ENCODE peak calls at places on chromosomes 7 and 10, in six cellular contexts. U is H1, V is H9, J is IMR-90, S is neuronal stem cell, P is mesenchymal stem cell. G is an unnamed sample.
A peak's percentile ranks its signal among the peaks of the same experiment; 100 is the strongest.

GRCh38 chr10:126904807-126905686 is at the start of gene DOCK1:
- DNase-seq in V (peak; percentile 68), P (peak; percentile 85), J (peak; percentile 68), U (peak; percentile 78), S (peak; percentile 63), G (peak; percentile 61)

GRCh38 chr10:98268694-98269386 is 846 bp upstream of the LOXL4 start:
- DNase-seq in V (no peak), U (no peak), S (no peak), P (no peak), J (no peak), G (peak; percentile 14)

GRCh38 chr10:86888585-86889381 is 68.6 kb downstream of the MMRN2 start:
- DNase-seq in V (no peak), J (peak; percentile 71), S (no peak), U (no peak), P (peak; percentile 83), G (no peak)

GRCh38 chr7:132869166-132869861 is 212.6 kb downstream of the CHCHD3 start:
- DNase-seq in U (no peak), V (no peak), P (no peak), S (no peak), J (peak; percentile 6), G (no peak)

GRCh38 chr10:91188889-91189288 is 31.6 kb upstream of the PCGF5 start:
- DNase-seq in V (no peak), U (no peak), J (no peak), S (no peak), P (no peak), G (peak; percentile 16)

GRCh38 chr7:92456241-92456640 is 9.0 kb downstream of the GATAD1 start:
- DNase-seq in S (no peak), J (peak; percentile 46), P (no peak), V (no peak), U (no peak), G (peak; percentile 30)

GRCh38 chr7:44761207-44762161 is 12.8 kb downstream of the ZMIZ2 start:
- DNase-seq in P (no peak), U (no peak), J (no peak), S (no peak), V (peak; percentile 65), G (peak; percentile 56)

GRCh38 chr7:56083150-56083785 is 9.5 kb downstream of the PHKG1 start:
- DNase-seq in U (no peak), V (no peak), P (no peak), S (no peak), J (no peak), G (no peak)

GRCh38 chr7:1123721-1124120 is 35.8 kb downstream of the GPER1 start:
- DNase-seq in U (peak; percentile 84), P (peak; percentile 91), S (peak; percentile 54), J (peak; percentile 79), V (peak; percentile 89), G (peak; percentile 53)

GRCh38 chr10:103192451-103193106 is 493 bp downstream of the NT5C2 start:
- DNase-seq in P (peak; percentile 88), V (peak; percentile 66), J (peak; percentile 75), U (peak; percentile 77), S (peak; percentile 67), G (peak; percentile 88)

GRCh38 chr7:1140481-1141104 is 19.4 kb downstream of the ZFAND2A start:
- DNase-seq in V (no peak), S (no peak), U (no peak), P (no peak), J (no peak), G (no peak)

GRCh38 chr10:102997998-102998397 is 79.9 kb downstream of the CNNM2 start:
- DNase-seq in V (no peak), P (no peak), U (no peak), S (no peak), J (no peak), G (no peak)

GRCh38 chr7:4842302-4843064 is 19.3 kb downstream of the PAPOLB start:
- DNase-seq in J (peak; percentile 13), U (no peak), P (peak; percentile 35), S (no peak), V (no peak), G (no peak)

GRCh38 chr7:140074780-140075179 is 12.0 kb upstream of the PARP12 start:
- DNase-seq in S (no peak), V (no peak), P (peak; percentile 15), U (no peak), J (peak; percentile 32), G (peak; percentile 40)

GRCh38 chr7:133139350-133139749 is 57.5 kb upstream of the CHCHD3 start:
- DNase-seq in P (peak; percentile 37), S (peak; percentile 40), U (peak; percentile 81), V (peak; percentile 81), J (peak; percentile 49), G (peak; percentile 40)

GRCh38 chr10:78960316-78960800 is 108.4 kb upstream of the ZMIZ1 start:
- DNase-seq in P (peak; percentile 89), J (peak; percentile 90), V (no peak), U (no peak), S (no peak), G (peak; percentile 42)

GRCh38 chr10:64430690-64431323 is 909.6 kb downstream of the REEP3 start:
- DNase-seq in J (no peak), S (peak; percentile 59), V (peak; percentile 80), U (peak; percentile 54), P (no peak), G (no peak)

GRCh38 chr7:159038066-159038465 is 106.6 kb downstream of the VIPR2 start:
- DNase-seq in V (peak; percentile 8), J (no peak), P (no peak), S (no peak), U (peak; percentile 39), G (no peak)

GRCh38 chr7:1825877-1826741 is 156.0 kb downstream of the ELFN1 start:
- DNase-seq in J (no peak), V (peak; percentile 25), P (no peak), U (peak; percentile 41), S (no peak), G (no peak)

GRCh38 chr7:138194567-138194966 is 118.3 kb downstream of the AKR1D1 start:
- DNase-seq in J (no peak), P (no peak), V (no peak), S (no peak), U (no peak), G (no peak)

GRCh38 chr7:100553032-100553431 is 14.0 kb downstream of the AGFG2 start:
- DNase-seq in V (no peak), P (no peak), S (no peak), U (no peak), J (no peak), G (no peak)

DNA sequence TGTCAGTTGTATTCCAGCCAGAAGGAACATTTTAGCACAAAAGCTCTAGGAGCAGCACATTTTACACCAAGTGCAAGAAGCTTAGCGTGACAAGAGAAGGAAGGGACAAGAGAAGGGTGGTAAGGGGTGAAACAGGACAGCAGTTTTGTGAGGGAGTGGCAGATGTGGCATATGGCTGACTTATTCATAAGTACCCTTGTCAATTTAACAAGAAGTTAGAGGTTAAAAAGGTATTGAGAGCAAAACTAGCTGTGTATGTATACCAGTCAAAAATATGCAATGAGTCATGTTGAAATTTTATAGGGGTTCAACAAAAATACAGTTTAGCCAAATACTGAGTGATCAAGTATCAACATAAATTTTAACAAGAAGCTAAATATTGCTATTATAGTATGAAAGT is 561.5 kb upstream of the POT1 start:
- DNase-seq in V (no peak), S (no peak), U (no peak), P (no peak), J (no peak), G (no peak)
- H3K14ac ChIP-seq in V (no peak overlapping the region), S (no peak overlapping the region), U (no peak overlapping the region), P (no peak overlapping the region), J (no peak overlapping the region), G (no peak overlapping the region)

GRCh38 chr10:124675824-124676223 is 68.4 kb downstream of the FAM53B start:
- DNase-seq in U (no peak), S (no peak), P (no peak), V (no peak), J (no peak), G (no peak)

GRCh38 chr10:124676416-124677062 is 67.6 kb downstream of the FAM53B start:
- DNase-seq in S (no peak), J (no peak), U (no peak), P (no peak), V (no peak), G (no peak)

GRCh38 chr10:124677291-124677690 is 66.9 kb downstream of the FAM53B start:
- DNase-seq in U (no peak), J (no peak), V (no peak), P (no peak), S (no peak), G (no peak)

GRCh38 chr10:124675261-124675660 is 68.9 kb downstream of the FAM53B start:
- DNase-seq in S (no peak), P (no peak), V (no peak), J (no peak), U (no peak), G (no peak)

GRCh38 chr10:124674768-124675222 is 69.4 kb downstream of the FAM53B start:
- DNase-seq in S (no peak), V (no peak), P (no peak), U (no peak), J (no peak), G (no peak)
- H3K4me1 ChIP-seq in S (peaks cover 23% of the 10 kb centered on the region), V (no peaks in the 10 kb centered on the region), P (peaks cover 10% of the 10 kb centered on the region), U (peaks cover 6% of the 10 kb centered on the region), J (peaks cover 13% of the 10 kb centered on the region), G (peaks cover 11% of the 10 kb centered on the region)

DNA sequence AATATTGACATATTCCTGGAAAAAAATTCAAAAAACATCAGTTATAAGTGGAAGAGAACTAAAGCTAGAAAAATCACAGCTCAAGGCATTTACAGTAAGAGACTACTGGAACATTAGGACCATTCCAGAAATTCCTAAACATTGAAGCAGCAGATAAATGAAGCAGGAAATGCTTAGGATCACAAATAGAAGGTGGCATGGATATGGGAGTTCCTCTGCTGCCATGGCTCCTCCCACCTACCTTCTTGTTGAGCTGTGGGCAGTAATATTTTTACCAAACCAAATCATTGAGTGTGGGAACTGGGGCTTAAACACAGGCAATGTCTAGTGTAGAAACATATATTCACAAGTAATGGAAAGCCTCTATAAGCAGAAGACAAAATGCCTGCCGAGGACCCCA is 292.8 kb downstream of the ANKRD7 start:
- DNase-seq in P (peak; percentile 31), J (no peak), U (no peak), S (no peak), V (no peak), G (no peak)
- H3K4ac ChIP-seq in P (no peak overlapping the region), J (no peak overlapping the region), U (no peak overlapping the region), S (no peak overlapping the region), V (no peak overlapping the region), G (no peak overlapping the region)

GRCh38 chr10:60555710-60556109 is 166.0 kb upstream of the ANK3 start:
- DNase-seq in U (no peak), J (no peak), V (no peak), S (no peak), P (no peak), G (no peak)
- H3K14ac ChIP-seq in U (no peak overlapping the region), J (no peak overlapping the region), V (no peak overlapping the region), S (no peak overlapping the region), P (no peak overlapping the region), G (no peak overlapping the region)

DNA sequence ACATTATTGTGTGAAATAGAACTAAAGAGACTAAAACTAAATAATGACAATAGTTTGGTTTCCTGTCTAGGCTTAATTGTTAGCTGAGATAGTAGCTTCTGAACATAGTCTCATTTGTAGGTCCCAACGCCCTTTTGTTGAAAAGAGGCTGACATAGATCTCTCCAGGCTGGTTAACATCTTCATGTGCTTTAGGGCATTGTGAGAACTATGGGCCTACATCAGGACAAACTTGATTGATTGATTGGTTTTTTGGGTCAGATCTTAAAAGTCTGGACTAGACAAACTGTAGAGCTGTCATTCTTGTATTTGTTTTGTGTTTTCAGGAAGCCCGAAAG is 869 bp downstream of the CHCHD1 start:
- DNase-seq in S (no peak), V (no peak), J (no peak), U (no peak), P (no peak), G (no peak)
- H3K4me1 ChIP-seq in S (peaks cover 12% of the 10 kb centered on the region), V (peaks cover 2% of the 10 kb centered on the region), J (peaks cover 5% of the 10 kb centered on the region), U (peaks cover 2% of the 10 kb centered on the region), P (peaks cover 11% of the 10 kb centered on the region), G (peaks cover 4% of the 10 kb centered on the region)

GRCh38 chr10:30059209-30060107 is at the start of gene JCAD:
- DNase-seq in U (peak; percentile 86), J (no peak), P (peak; percentile 58), S (peak; percentile 39), V (peak; percentile 77), G (peak; percentile 71)
- H3K4ac ChIP-seq in U (peak within 1 kb of the TSS; percentile 65), J (peak within 1 kb of the TSS; percentile 84), P (peak within 1 kb of the TSS; percentile 10), S (no peak within 1 kb of the TSS), V (no peak within 1 kb of the TSS), G (peak within 1 kb of the TSS; percentile 69)

G was measured in trophoblast cell.